ENCODE peak calls at places on chromosomes 5 and 9, in eight cellular contexts. E is type B pancreatic cell; I is GM12865; G is substantia nigra; O is epithelial cell of prostate; C is cerebellar cortex; D is stimulated activated CD8-positive, alpha-beta memory T cell treated with anti-CD3 and anti-CD28 coated beads, Interleukin-15, amount 100 ng/mL, for 24 hours; B is AG04449. P is an unnamed sample.
A peak's percentile ranks its signal among the peaks of the same experiment; 100 is the strongest.

GRCh38 chr9:137358126-137358525 is 56.1 kb upstream of the NRARP start:
- DNase-seq in I (no peak), E (no peak), C (no peak), G (no peak), O (no peak), B (no peak), D (no peak), P (peak; percentile 12)

GRCh38 chr5:151224372-151224771 is 480 bp upstream of the CCDC69 start:
- DNase-seq in D (no peak), C (no peak), E (no peak), B (no peak), O (no peak), I (peak; percentile 59), G (no peak), P (no peak)

GRCh38 chr5:143085319-143085917 is 315.2 kb downstream of the ARHGAP26 start:
- DNase-seq in E (no peak), C (peak; percentile 73), D (no peak), I (no peak), B (no peak), O (no peak), G (no peak), P (no peak)

GRCh38 chr5:67493676-67494075 is 297.1 kb upstream of the CD180 start:
- DNase-seq in I (peak; percentile 11), C (peak; percentile 66), D (no peak), E (no peak), G (peak; percentile 90), B (no peak), O (no peak), P (no peak)

GRCh38 chr5:98205691-98206461 is 567.6 kb upstream of the RGMB start:
- DNase-seq in C (peak; percentile 85), O (peak; percentile 26), I (no peak), E (no peak), B (no peak), G (no peak), D (no peak), P (no peak)

GRCh38 chr9:123434619-123435240 is 78.7 kb downstream of the CRB2 start:
- DNase-seq in C (no peak), B (no peak), I (no peak), G (no peak), E (no peak), D (no peak), O (no peak), P (peak; percentile 61)

GRCh38 chr5:14219800-14220512 is 76.8 kb downstream of the TRIO start:
- DNase-seq in G (no peak), D (no peak), C (no peak), O (no peak), B (no peak), I (peak; percentile 24), E (no peak), P (no peak)

GRCh38 chr5:180640301-180640764 is 9.1 kb downstream of the FLT4 start:
- DNase-seq in E (no peak), B (no peak), C (no peak), I (no peak), G (no peak), O (no peak), D (no peak), P (no peak)

GRCh38 chr5:132044207-132044606 is 16.2 kb upstream of the IL3 start:
- DNase-seq in G (no peak), B (no peak), I (no peak), E (peak; percentile 47), O (no peak), D (no peak), C (no peak), P (no peak)

GRCh38 chr9:89436963-89437625 is 60.8 kb downstream of the SEMA4D start:
- DNase-seq in O (peak; percentile 8), B (no peak), G (no peak), D (no peak), C (no peak), I (peak; percentile 47), E (no peak), P (no peak)

GRCh38 chr9:69771775-69772418 is 12.1 kb upstream of the PTAR1 start:
- DNase-seq in G (no peak), D (no peak), B (peak; percentile 57), O (no peak), I (no peak), E (no peak), C (no peak), P (no peak)

GRCh38 chr5:1754531-1755220 is 45.0 kb downstream of the MRPL36 start:
- DNase-seq in B (no peak), E (no peak), C (no peak), G (no peak), O (no peak), D (no peak), I (no peak), P (peak; percentile 45)

GRCh38 chr5:134127376-134127861 is 12.9 kb downstream of the TCF7 start:
- DNase-seq in D (no peak), C (peak; percentile 53), G (no peak), E (no peak), O (no peak), B (no peak), I (peak; percentile 82), P (no peak)

GRCh38 chr5:78912085-78912771 is 72.9 kb downstream of the ARSB start:
- DNase-seq in B (no peak), E (no peak), G (no peak), O (no peak), I (no peak), C (peak; percentile 74), D (no peak), P (no peak)

GRCh38 chr9:94945191-94946144 is 219.0 kb downstream of the AOPEP start:
- DNase-seq in E (no peak), D (no peak), B (peak; percentile 57), O (no peak), I (no peak), C (peak; percentile 64), G (peak; percentile 49), P (no peak)

GRCh38 chr5:9058666-9059065 is 487.2 kb downstream of the SEMA5A start:
- DNase-seq in E (no peak), D (no peak), O (no peak), C (no peak), B (no peak), I (no peak), G (no peak), P (no peak)

GRCh38 chr9:106284300-106284699 is 578.7 kb upstream of the ZNF462 start:
- DNase-seq in C (no peak), E (no peak), B (no peak), G (peak; percentile 24), D (no peak), O (no peak), I (no peak), P (no peak)

GRCh38 chr5:154097031-154097430 is 58.3 kb downstream of the MFAP3 start:
- DNase-seq in E (no peak), G (no peak), D (no peak), I (no peak), C (no peak), B (no peak), O (no peak), P (no peak)

GRCh38 chr9:121788686-121789366 is 137.4 kb downstream of the DAB2IP start:
- DNase-seq in C (no peak), D (no peak), E (no peak), B (no peak), O (no peak), I (no peak), G (no peak), P (no peak)

GRCh38 chr5:61228691-61229280 is 66.5 kb upstream of the SMIM15 start:
- DNase-seq in C (peak; percentile 7), I (peak; percentile 40), E (no peak), D (no peak), B (no peak), G (no peak), O (peak; percentile 41), P (no peak)

GRCh38 chr9:129869585-129870501 is 34.6 kb downstream of the USP20 start:
- DNase-seq in G (no peak), C (no peak), D (no peak), B (no peak), E (no peak), I (no peak), O (no peak), P (no peak)

GRCh38 chr5:17105744-17106450 is 111.5 kb upstream of the BASP1 start:
- DNase-seq in B (no peak), C (no peak), E (no peak), G (peak; percentile 41), O (no peak), I (no peak), D (no peak), P (no peak)

GRCh38 chr5:137752873-137753226 is 1.3 kb downstream of the HNRNPA0 start:
- DNase-seq in D (no peak), G (peak; percentile 36), B (no peak), E (no peak), O (no peak), I (no peak), C (peak; percentile 38), P (peak; percentile 75)